ENCODE peak calls at places on chromosomes 3 and 15, in nine cellular contexts. H is psoas muscle, I is brain microvascular endothelial cell, J is tibial nerve, N is Peyer's patch, M is WERI-Rb-1, G is IMR-90, Q is uterus, K is mammary epithelial cell. D is an unnamed sample. For H3K27me3, the result is how much of the 10 kb centered on the place peaks cover.

GRCh38 chr15:48190932-48191573 is 412 bp upstream of the CTXN2 start:
- DNase-seq in K (peak), M (no peak), N (no peak), Q (no peak), I (peak), H (peak), J (peak), G (peak), D (peak)

GRCh38 chr15:60582370-60583036 is 103.6 kb upstream of the ICE2 start:
- DNase-seq in G (peak), Q (no peak), K (no peak), M (no peak), I (peak), N (no peak), H (no peak), J (no peak), D (no peak)

GRCh38 chr3:113222412-113223086 is 11.2 kb downstream of the BOC start:
- DNase-seq in N (no peak), I (no peak), Q (no peak), H (no peak), K (no peak), G (no peak), J (no peak), M (no peak), D (no peak)

GRCh38 chr3:73603771-73604171 is 21.0 kb downstream of the PDZRN3 start:
- DNase-seq in G (peak), N (no peak), J (no peak), M (no peak), I (no peak), H (no peak), Q (peak), K (no peak), D (no peak)

GRCh38 chr3:186843039-186843432 is 526 bp downstream of the ADIPOQ start:
- DNase-seq in N (no peak), H (no peak), G (no peak), Q (no peak), K (no peak), I (no peak), J (no peak), M (no peak), D (no peak)

GRCh38 chr3:137792633-137793271 is 28.6 kb downstream of the SOX14 start:
- DNase-seq in Q (no peak), M (no peak), H (no peak), N (no peak), K (peak), I (peak), G (peak), J (no peak), D (no peak)

GRCh38 chr3:195260286-195260905 is 10.6 kb downstream of the XXYLT1 start:
- DNase-seq in M (no peak), G (no peak), K (no peak), I (no peak), N (no peak), Q (no peak), J (no peak), H (no peak), D (peak)

GRCh38 chr3:8280161-8280560 is 221.5 kb upstream of the LMCD1 start:
- DNase-seq in K (no peak), N (no peak), Q (no peak), J (no peak), G (no peak), H (no peak), M (no peak), I (no peak), D (no peak)

GRCh38 chr3:170429050-170429449 is 10.4 kb downstream of the CLDN11 start:
- DNase-seq in K (peak), I (peak), M (no peak), H (no peak), Q (no peak), N (no peak), J (no peak), G (no peak), D (no peak)

GRCh38 chr3:32374788-32375595 is 16.7 kb upstream of the CMTM7 start:
- DNase-seq in J (peak), K (peak), Q (peak), H (no peak), I (peak), N (peak), M (peak), G (peak), D (no peak)

GRCh38 chr3:40951636-40952035 is 247.7 kb upstream of the CTNNB1 start:
- DNase-seq in I (peak), K (peak), J (no peak), G (no peak), M (no peak), N (no peak), Q (no peak), H (no peak), D (no peak)

GRCh38 chr15:80203361-80203885 is 48.6 kb downstream of the CTXND1 start:
- DNase-seq in K (no peak), G (no peak), Q (no peak), H (no peak), N (no peak), J (no peak), I (no peak), M (no peak), D (no peak)

GRCh38 chr3:185537369-185537970 is 14.9 kb downstream of the LIPH start:
- DNase-seq in Q (no peak), G (peak), H (peak), I (peak), K (peak), N (peak), M (no peak), J (peak), D (peak)

GRCh38 chr15:38069001-38069400 is 134.6 kb downstream of the TMCO5A start:
- DNase-seq in H (no peak), K (peak), J (no peak), M (no peak), N (no peak), I (peak), G (peak), Q (no peak), D (no peak)

GRCh38 chr3:43998841-43999805 is 242.6 kb upstream of the TOPAZ1 start:
- DNase-seq in J (no peak), N (peak), I (peak), Q (no peak), K (peak), M (peak), G (no peak), H (no peak), D (no peak)

GRCh38 chr15:100167884-100168375 is 173.8 kb downstream of the ADAMTS17 start:
- DNase-seq in N (no peak), H (peak), G (no peak), J (no peak), I (no peak), Q (peak), M (no peak), K (no peak), D (no peak)

GRCh38 chr3:184582583-184582982 is 21.0 kb downstream of the EPHB3 start:
- DNase-seq in N (no peak), H (peak), J (no peak), Q (no peak), G (no peak), K (no peak), I (peak), M (peak), D (peak)

GRCh38 chr3:146163584-146163983 is 2.6 kb upstream of the PLOD2 start:
- DNase-seq in M (no peak), Q (no peak), H (no peak), G (peak), J (no peak), I (peak), K (peak), N (no peak), D (no peak)

GRCh38 chr15:45689616-45690015 is 54.8 kb downstream of the SQOR start:
- DNase-seq in N (no peak), M (no peak), I (no peak), H (no peak), Q (no peak), K (no peak), J (no peak), G (no peak), D (no peak)

GRCh38 chr15:100255644-100256043 is 86.1 kb downstream of the ADAMTS17 start:
- DNase-seq in G (no peak), Q (no peak), I (no peak), H (no peak), N (peak), M (no peak), K (no peak), J (no peak), D (no peak)

GRCh38 chr15:69893863-69894262 is 203.9 kb downstream of the TLE3 start:
- DNase-seq in I (peak), H (peak), K (peak), J (no peak), Q (peak), M (peak), G (peak), N (no peak), D (peak)

GRCh38 chr15:74130089-74130848 is at the start of gene ISLR2:
- DNase-seq in N (peak), M (no peak), G (no peak), J (no peak), Q (no peak), K (no peak), I (no peak), H (peak), D (no peak)

GRCh38 chr15:74128785-74129350 is 1.5 kb upstream of the ISLR2 start:
- DNase-seq in J (no peak), M (no peak), K (no peak), G (no peak), H (no peak), Q (no peak), N (peak), I (no peak), D (no peak)

GRCh38 chr15:74129411-74130088 is 836 bp upstream of the ISLR2 start:
- DNase-seq in M (no peak), J (no peak), N (peak), K (no peak), H (peak), Q (no peak), I (no peak), G (no peak), D (no peak)

GRCh38 chr15:74127255-74127953 is 3.0 kb upstream of the ISLR2 start:
- DNase-seq in Q (peak), G (peak), J (peak), I (peak), K (peak), M (peak), H (peak), N (peak), D (peak)

GRCh38 chr15:74127954-74128784 is 2.2 kb upstream of the ISLR2 start:
- DNase-seq in I (no peak), Q (no peak), J (no peak), M (no peak), G (no peak), H (peak), K (peak), N (peak), D (peak)
- H3K27me3 ChIP-seq in I (half or more), Q (under half), J (half or more), M (under half), G (half or more), H (under half), K (under half), N (under half), D (half or more)

DNA sequence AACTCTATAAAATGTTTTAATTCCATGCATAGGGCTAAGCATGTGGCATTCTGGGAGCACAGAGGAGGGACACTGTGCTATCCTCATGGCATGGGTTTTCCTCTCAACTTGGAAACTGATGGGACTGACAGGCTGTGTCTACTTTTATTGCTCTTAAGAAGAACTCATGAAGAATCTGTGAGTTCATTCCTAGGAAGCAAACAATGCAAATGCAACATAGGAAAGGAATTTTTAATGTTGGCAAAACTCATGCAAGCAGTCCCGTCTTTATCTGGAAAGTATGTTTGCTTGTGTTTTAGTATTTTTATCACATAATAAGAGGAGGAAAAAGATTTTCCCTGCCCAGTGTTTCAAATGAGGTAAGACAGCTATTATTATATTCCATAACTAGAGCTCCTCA is 89.7 kb downstream of the TRIM42 start:
- DNase-seq in H (no peak), K (no peak), N (no peak), G (no peak), J (no peak), M (no peak), I (no peak), Q (no peak), D (no peak)
- TF ChIP-seq CTCF in H (no peak), K (no peak), N (no peak), G (no peak), J (no peak), M (no peak), I (no peak), Q (no peak), D (no peak)

GRCh38 chr15:68286256-68286655 is 8.7 kb downstream of the FEM1B start:
- DNase-seq in G (no peak), K (no peak), H (no peak), J (no peak), I (no peak), Q (no peak), M (no peak), N (no peak), D (no peak)
- H3K27me3 ChIP-seq in G (under half), K (under half), H (under half), J (under half), I (under half), Q (under half), M (under half), N (under half), D (under half)

DNA sequence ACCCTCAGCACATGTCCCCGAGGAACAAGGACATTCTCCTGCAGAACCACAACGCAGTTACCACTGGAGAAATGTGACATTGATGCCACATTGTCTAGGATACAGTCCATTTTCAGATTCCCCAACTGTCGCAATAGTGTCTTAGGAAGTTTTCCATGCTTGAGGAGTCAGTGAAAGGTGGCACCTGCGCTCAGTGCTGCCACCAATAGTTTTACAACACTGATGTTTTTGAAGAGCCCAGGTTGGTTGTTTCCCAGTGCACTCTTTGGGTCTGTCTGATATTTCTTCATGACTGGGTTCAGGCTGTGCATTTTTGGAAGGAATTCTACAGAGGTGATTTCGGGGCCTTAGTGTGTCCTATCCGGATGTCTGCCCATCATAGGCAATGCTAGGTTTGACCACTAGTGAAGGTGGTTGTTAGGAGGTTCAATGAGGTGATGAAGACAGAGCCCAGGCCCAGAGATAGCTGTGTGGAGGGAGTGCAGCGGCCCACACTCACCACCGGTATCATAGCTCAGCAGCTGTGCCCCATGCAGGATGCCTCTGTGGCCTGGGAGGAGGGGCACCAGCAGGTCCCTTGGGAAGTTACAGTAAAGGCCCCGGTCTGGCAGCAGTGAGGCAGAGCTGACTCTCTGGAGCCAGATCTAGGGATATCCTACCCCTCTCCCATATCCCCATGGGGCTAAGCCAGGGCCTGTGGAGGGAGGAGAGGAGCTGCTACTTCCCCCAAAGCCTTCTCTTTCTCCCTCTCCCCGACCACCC is 96.6 kb downstream of the DNAJB8 start:
- DNase-seq in M (no peak), K (no peak), Q (no peak), I (no peak), N (peak), G (no peak), H (no peak), J (no peak), D (no peak)
- TF ChIP-seq CTCF in M (peak), K (no peak), Q (no peak), I (peak), N (no peak), G (no peak), H (no peak), J (no peak), D (no peak)